ENCODE peak calls at places on chromosomes 12 and 14, in ten cellular contexts. V is HS-27A; H is midbrain; C is CD4-positive, alpha-beta memory T cell; J is HEK293T; R is A549; A is NCI-H1694; O is fibroblast of lung; P is AG09309; K is SK-MEL-5. Z is an unnamed sample.

GRCh38 chr12:50119387-50119786 is 7.4 kb downstream of the COX14 start:
- DNase-seq in K (no peak), O (no peak), J (no peak), C (no peak), A (no peak), H (no peak), P (no peak), V (no peak), R (no peak), Z (no peak)

GRCh38 chr12:66063976-66064375 is 66.6 kb downstream of the LLPH start:
- DNase-seq in K (no peak), H (no peak), O (peak; percentile 8), J (no peak), A (no peak), P (no peak), C (no peak), V (no peak), R (no peak), Z (no peak)

GRCh38 chr12:28543021-28543890 is 353.0 kb downstream of the CCDC91 start:
- DNase-seq in R (no peak), O (peak; percentile 17), C (no peak), J (no peak), A (no peak), K (peak; percentile 10), P (no peak), V (no peak), H (no peak), Z (no peak)

GRCh38 chr12:103021538-103022218 is 64.2 kb downstream of the ASCL1 start:
- DNase-seq in V (no peak), A (no peak), P (no peak), J (no peak), K (peak; percentile 7), O (no peak), C (no peak), H (no peak), R (no peak), Z (no peak)

GRCh38 chr14:59268011-59268410 is 79.5 kb downstream of the DAAM1 start:
- DNase-seq in H (no peak), A (no peak), R (no peak), V (no peak), O (peak; percentile 24), J (no peak), P (no peak), C (no peak), K (no peak), Z (no peak)

GRCh38 chr12:58502236-58502635 is 418.1 kb downstream of the LRIG3 start:
- DNase-seq in P (no peak), A (peak; percentile 71), J (no peak), H (peak; percentile 4), O (peak; percentile 27), C (no peak), R (no peak), K (no peak), V (no peak), Z (peak; percentile 50)

GRCh38 chr12:106493531-106493930 is 89.3 kb upstream of the RFX4 start:
- DNase-seq in C (no peak), R (no peak), K (no peak), O (no peak), A (peak; percentile 29), P (no peak), H (peak; percentile 38), J (no peak), V (no peak), Z (no peak)

GRCh38 chr14:23057757-23058653 is 685 bp upstream of the CDH24 start:
- DNase-seq in J (peak; percentile 87), P (no peak), A (no peak), O (peak; percentile 81), V (peak; percentile 83), K (peak; percentile 82), H (no peak), C (peak; percentile 84), R (peak; percentile 87), Z (no peak)

GRCh38 chr12:53750812-53751335 is 905 bp downstream of the CISTR start:
- DNase-seq in H (no peak), V (no peak), O (no peak), C (peak; percentile 50), R (no peak), P (no peak), K (no peak), J (no peak), A (peak; percentile 50), Z (no peak)

GRCh38 chr14:20002319-20002718 is 356 bp downstream of the OR4Q2 start:
- DNase-seq in A (no peak), P (no peak), K (no peak), C (no peak), J (no peak), V (no peak), R (no peak), O (no peak), H (no peak), Z (no peak)

GRCh38 chr12:95848575-95849388 is 10.0 kb upstream of the SNRPF start:
- DNase-seq in P (no peak), C (no peak), O (peak; percentile 51), R (peak; percentile 55), H (peak; percentile 19), J (peak; percentile 20), K (peak; percentile 68), A (no peak), V (no peak), Z (no peak)

GRCh38 chr12:65882504-65882903 is 58.2 kb downstream of the HMGA2 start:
- DNase-seq in R (no peak), K (no peak), P (no peak), H (no peak), V (no peak), A (no peak), J (no peak), O (peak; percentile 47), C (no peak), Z (no peak)

GRCh38 chr12:94640134-94640928 is 10.0 kb downstream of the TMCC3 start:
- DNase-seq in A (no peak), O (peak; percentile 91), P (peak; percentile 73), H (no peak), C (peak; percentile 73), J (no peak), R (no peak), V (no peak), K (no peak), Z (no peak)

GRCh38 chr14:31945701-31946100 is 131.4 kb upstream of the ARHGAP5 start:
- DNase-seq in A (no peak), V (no peak), K (no peak), H (no peak), C (no peak), J (no peak), O (no peak), R (no peak), P (no peak), Z (no peak)

GRCh38 chr14:77099425-77100167 is 1.5 kb downstream of the CIPC start:
- DNase-seq in J (peak; percentile 34), P (peak; percentile 76), K (peak; percentile 55), V (peak; percentile 20), H (peak; percentile 74), A (peak; percentile 40), C (no peak), R (no peak), O (peak; percentile 87), Z (peak; percentile 45)

GRCh38 chr12:75953312-75953906 is 78.2 kb downstream of the PHLDA1 start:
- DNase-seq in V (no peak), R (peak; percentile 72), O (peak; percentile 85), H (no peak), K (no peak), P (peak; percentile 66), J (no peak), C (no peak), A (peak; percentile 47), Z (no peak)

GRCh38 chr14:49505026-49505766 is 81.0 kb downstream of the RPS29 start:
- DNase-seq in V (peak; percentile 62), J (no peak), H (no peak), K (no peak), C (no peak), O (no peak), R (no peak), P (no peak), A (no peak), Z (no peak)

GRCh38 chr14:50335389-50335788 is 23.3 kb downstream of the DMAC2L start:
- DNase-seq in C (no peak), K (peak; percentile 95), V (no peak), A (peak; percentile 96), R (no peak), O (peak; percentile 87), H (peak; percentile 86), P (no peak), J (peak; percentile 70), Z (peak; percentile 93)

GRCh38 chr12:27571463-27571862 is 47.5 kb downstream of the PPFIBP1 start:
- DNase-seq in K (no peak), V (peak; percentile 74), P (peak; percentile 69), A (no peak), H (no peak), O (peak; percentile 91), J (no peak), C (no peak), R (no peak), Z (no peak)

GRCh38 chr12:13124661-13125505 is 21.4 kb upstream of the GSG1 start:
- DNase-seq in P (no peak), K (no peak), V (peak; percentile 78), R (no peak), C (no peak), O (peak; percentile 34), H (no peak), A (no peak), J (no peak), Z (no peak)

GRCh38 chr14:95889236-95889979 is 12.8 kb downstream of the TUNAR start:
- DNase-seq in C (no peak), A (no peak), V (no peak), O (no peak), K (no peak), P (no peak), H (no peak), J (no peak), R (no peak), Z (no peak)

GRCh38 chr12:17992002-17992656 is 97.9 kb downstream of the RERGL start:
- DNase-seq in J (peak; percentile 29), O (peak; percentile 27), V (peak; percentile 36), K (peak; percentile 62), C (no peak), R (peak; percentile 3), P (peak; percentile 21), A (peak; percentile 73), H (peak; percentile 42), Z (no peak)

GRCh38 chr12:23847857-23848256 is 101.6 kb downstream of the SOX5 start:
- DNase-seq in H (no peak), P (no peak), C (no peak), A (no peak), O (no peak), J (no peak), V (no peak), K (no peak), R (no peak), Z (no peak)

GRCh38 chr12:111063296-111064026 is 143.1 kb upstream of the MYL2 start:
- DNase-seq in K (no peak), V (peak; percentile 9), R (peak; percentile 72), J (no peak), A (no peak), P (peak; percentile 3), O (no peak), H (no peak), C (no peak), Z (no peak)

GRCh38 chr12:22333751-22334695 is 484 bp downstream of the ST8SIA1 start:
- DNase-seq in R (no peak), J (peak; percentile 26), P (no peak), H (no peak), C (peak; percentile 52), V (no peak), K (peak; percentile 13), O (no peak), A (no peak), Z (no peak)

GRCh38 chr12:79871621-79872020 is 63.3 kb downstream of the PPP1R12A start:
- DNase-seq in O (no peak), V (no peak), H (peak; percentile 11), J (no peak), A (no peak), C (no peak), K (no peak), P (no peak), R (no peak), Z (no peak)

GRCh38 chr12:106594447-106594846 is 11.6 kb downstream of the RFX4 start:
- DNase-seq in P (no peak), R (no peak), V (no peak), C (no peak), A (no peak), J (no peak), O (no peak), K (no peak), H (peak; percentile 32), Z (no peak)

GRCh38 chr14:67940894-67941455 is 121.4 kb downstream of the RAD51B start:
- DNase-seq in O (peak; percentile 95), J (peak; percentile 20), R (no peak), P (peak; percentile 67), C (no peak), H (no peak), A (no peak), K (peak; percentile 66), V (peak; percentile 49), Z (no peak)